ENCODE peak calls at places on chromosomes 12 and 14, in six cellular contexts. I is fibroblast of pulmonary artery; D is stimulated activated CD4-positive, alpha-beta T cell treated with anti-CD3 and anti-CD28 coated beads, TNF-alpha, amount 100 ng/mL, for 48 hours; G is H7; F is GM10248; V is ureter. H is an unnamed sample.

GRCh38 chr12:59446156-59446555 is 149.7 kb upstream of the SLC16A7 start:
- DNase-seq in I (no peak), D (no peak), G (no peak), F (no peak), V (no peak), H (no peak)

GRCh38 chr14:101442451-101442850 is 118.8 kb upstream of the DIO3 start:
- DNase-seq in I (no peak), D (peak), G (no peak), F (no peak), V (no peak), H (peak)

GRCh38 chr12:58547217-58547616 is 373.1 kb downstream of the LRIG3 start:
- DNase-seq in I (no peak), D (no peak), G (no peak), F (no peak), V (no peak), H (no peak)

GRCh38 chr14:63277784-63278183 is 41.0 kb downstream of the GPHB5 start:
- DNase-seq in I (no peak), D (no peak), G (no peak), F (no peak), V (no peak), H (no peak)

GRCh38 chr12:108649126-108649525 is 15.4 kb upstream of the SELPLG start:
- DNase-seq in I (peak), D (no peak), G (no peak), F (no peak), V (no peak), H (peak)

GRCh38 chr12:99957866-99958466 is 26.8 kb downstream of the ANKS1B start:
- DNase-seq in I (no peak), D (no peak), G (no peak), F (no peak), V (no peak), H (no peak)

GRCh38 chr12:108800591-108800990 is 56.8 kb downstream of the SSH1 start:
- DNase-seq in I (no peak), D (no peak), G (no peak), F (no peak), V (no peak), H (no peak)

GRCh38 chr12:34291426-34291901 is 269.2 kb downstream of the ALG10 start:
- DNase-seq in I (no peak), D (no peak), G (no peak), F (no peak), V (no peak), H (no peak)

GRCh38 chr12:28424965-28425364 is 234.7 kb downstream of the CCDC91 start:
- DNase-seq in I (peak), D (no peak), G (no peak), F (no peak), V (no peak), H (peak)

GRCh38 chr14:77026166-77026929 is 2.2 kb downstream of the IRF2BPL start:
- DNase-seq in I (peak), D (no peak), G (peak), F (no peak), V (no peak), H (peak)

GRCh38 chr12:47651368-47652254 is 54.2 kb downstream of the RPAP3 start:
- DNase-seq in I (peak), D (peak), G (peak), F (peak), V (peak), H (peak)

GRCh38 chr12:114669501-114670256 is 14.3 kb downstream of the TBX3 start:
- DNase-seq in I (peak), D (no peak), G (peak), F (no peak), V (peak), H (peak)

GRCh38 chr14:94469261-94469660 is 6.7 kb downstream of the SERPINA9 start:
- DNase-seq in I (no peak), D (no peak), G (no peak), F (no peak), V (no peak), H (no peak)

GRCh38 chr12:113443030-113443539 is 20.9 kb downstream of the SDSL start:
- DNase-seq in I (no peak), D (no peak), G (no peak), F (no peak), V (no peak), H (no peak)

GRCh38 chr12:5581616-5582367 is 149.9 kb downstream of the NTF3 start:
- DNase-seq in I (peak), D (no peak), G (no peak), F (no peak), V (no peak), H (no peak)

GRCh38 chr12:45743247-45743646 is 13.7 kb downstream of the ARID2 start:
- DNase-seq in I (no peak), D (no peak), G (no peak), F (no peak), V (no peak), H (no peak)

GRCh38 chr12:54374555-54375257 is 9.8 kb downstream of the ZNF385A start:
- DNase-seq in I (no peak), D (no peak), G (peak), F (no peak), V (no peak), H (no peak)

GRCh38 chr14:50937325-50937724 is 7.0 kb downstream of the PYGL start:
- DNase-seq in I (peak), D (no peak), G (no peak), F (no peak), V (no peak), H (peak)

GRCh38 chr12:82931349-82932116 is 244.8 kb downstream of the TMTC2 start:
- DNase-seq in I (no peak), D (no peak), G (no peak), F (no peak), V (no peak), H (no peak)

GRCh38 chr12:34403706-34404376 is 381.5 kb downstream of the ALG10 start:
- DNase-seq in I (no peak), D (no peak), G (peak), F (peak), V (peak), H (no peak)

GRCh38 chr12:94795520-94795919 is 145.2 kb upstream of the TMCC3 start:
- DNase-seq in I (peak), D (no peak), G (peak), F (no peak), V (no peak), H (peak)

GRCh38 chr14:102594514-102595175 is 2.2 kb downstream of the RCOR1 start:
- DNase-seq in I (peak), D (peak), G (peak), F (peak), V (peak), H (peak)

GRCh38 chr12:46354799-46355194 is 17.8 kb downstream of the SLC38A2 start:
- DNase-seq in I (no peak), D (no peak), G (no peak), F (no peak), V (no peak), H (no peak)

GRCh38 chr12:89880695-89881350 is 172.2 kb upstream of the ATP2B1 start:
- DNase-seq in I (no peak), D (no peak), G (no peak), F (peak), V (no peak), H (no peak)

GRCh38 chr12:86719381-86719780 is 463.2 kb upstream of the MGAT4C start:
- DNase-seq in I (peak), D (no peak), G (no peak), F (no peak), V (no peak), H (peak)

GRCh38 chr12:130477221-130477620 is 139.5 kb downstream of the PIWIL1 start:
- DNase-seq in I (no peak), D (no peak), G (no peak), F (no peak), V (no peak), H (no peak)

H was measured in fibroblast of lung.